ENCODE peak calls at places on chromosomes 3 and 15, in five cellular contexts. One of them, this sample, is unnamed.

GRCh38 chr3:157248590-157249425 is 88.9 kb upstream of the CCNL1 start:
- DNase-seq in lower lobe of right lung: no peak
- DNase-seq in IMR-90: peak; percentile 94
- DNase-seq in left ventricle myocardium inferior: peak; percentile 22
- DNase-seq in testis: peak; percentile 48
- DNase-seq in this sample: peak; percentile 72

GRCh38 chr15:40282870-40283614 is at the start of gene ANKRD63:
- DNase-seq in lower lobe of right lung: no peak
- DNase-seq in IMR-90: no peak
- DNase-seq in left ventricle myocardium inferior: no peak
- DNase-seq in testis: no peak
- DNase-seq in this sample: no peak

GRCh38 chr3:120524171-120524923 is 71.8 kb upstream of the NDUFB4 start:
- DNase-seq in lower lobe of right lung: no peak
- DNase-seq in IMR-90: peak; percentile 55
- DNase-seq in left ventricle myocardium inferior: no peak
- DNase-seq in testis: no peak
- DNase-seq in this sample: no peak

GRCh38 chr3:178036745-178037144 is 499.5 kb upstream of the KCNMB2 start:
- DNase-seq in lower lobe of right lung: no peak
- DNase-seq in IMR-90: peak; percentile 78
- DNase-seq in left ventricle myocardium inferior: no peak
- DNase-seq in testis: no peak
- DNase-seq in this sample: no peak

GRCh38 chr15:60555814-60556213 is 76.9 kb upstream of the ICE2 start:
- DNase-seq in lower lobe of right lung: no peak
- DNase-seq in IMR-90: no peak
- DNase-seq in left ventricle myocardium inferior: no peak
- DNase-seq in testis: no peak
- DNase-seq in this sample: no peak

GRCh38 chr3:56193531-56193930 is 274.7 kb downstream of the ERC2 start:
- DNase-seq in lower lobe of right lung: no peak
- DNase-seq in IMR-90: no peak
- DNase-seq in left ventricle myocardium inferior: no peak
- DNase-seq in testis: no peak
- DNase-seq in this sample: no peak

GRCh38 chr15:70235347-70235746 is 137.6 kb upstream of the TLE3 start:
- DNase-seq in lower lobe of right lung: no peak
- DNase-seq in IMR-90: no peak
- DNase-seq in left ventricle myocardium inferior: no peak
- DNase-seq in testis: no peak
- DNase-seq in this sample: no peak

GRCh38 chr3:65334045-65334665 is 646.4 kb upstream of the ADAMTS9 start:
- DNase-seq in lower lobe of right lung: no peak
- DNase-seq in IMR-90: no peak
- DNase-seq in left ventricle myocardium inferior: no peak
- DNase-seq in testis: peak; percentile 77
- DNase-seq in this sample: no peak

GRCh38 chr3:27426926-27427325 is 57.3 kb downstream of the SLC4A7 start:
- DNase-seq in lower lobe of right lung: no peak
- DNase-seq in IMR-90: no peak
- DNase-seq in left ventricle myocardium inferior: no peak
- DNase-seq in testis: no peak
- DNase-seq in this sample: no peak

GRCh38 chr15:63994073-63994600 is 52.1 kb downstream of the DAPK2 start:
- DNase-seq in lower lobe of right lung: no peak
- DNase-seq in IMR-90: no peak
- DNase-seq in left ventricle myocardium inferior: no peak
- DNase-seq in testis: no peak
- DNase-seq in this sample: no peak

GRCh38 chr15:83283813-83284562 is 476 bp downstream of the BNC1 start:
- DNase-seq in lower lobe of right lung: no peak
- DNase-seq in IMR-90: no peak
- DNase-seq in left ventricle myocardium inferior: no peak
- DNase-seq in testis: no peak
- DNase-seq in this sample: no peak

GRCh38 chr3:168095611-168096209 is at the start of gene GOLIM4:
- DNase-seq in lower lobe of right lung: peak; percentile 97
- DNase-seq in IMR-90: peak; percentile 97
- DNase-seq in left ventricle myocardium inferior: peak; percentile 96
- DNase-seq in testis: peak; percentile 95
- DNase-seq in this sample: peak; percentile 96

GRCh38 chr3:186807231-186807630 is 949 bp upstream of the RFC4 start:
- DNase-seq in lower lobe of right lung: no peak
- DNase-seq in IMR-90: no peak
- DNase-seq in left ventricle myocardium inferior: no peak
- DNase-seq in testis: no peak
- DNase-seq in this sample: no peak

GRCh38 chr15:63494406-63494805 is 10.0 kb upstream of the USP3 start:
- DNase-seq in lower lobe of right lung: no peak
- DNase-seq in IMR-90: no peak
- DNase-seq in left ventricle myocardium inferior: no peak
- DNase-seq in testis: no peak
- DNase-seq in this sample: no peak

GRCh38 chr3:5122741-5123706 is 932 bp downstream of the ARL8B start:
- DNase-seq in lower lobe of right lung: peak; percentile 52
- DNase-seq in IMR-90: peak; percentile 67
- DNase-seq in left ventricle myocardium inferior: peak; percentile 19
- DNase-seq in testis: peak; percentile 57
- DNase-seq in this sample: peak; percentile 18

GRCh38 chr3:45960289-45960688 is 17.0 kb downstream of the CXCR6 start:
- DNase-seq in lower lobe of right lung: no peak
- DNase-seq in IMR-90: no peak
- DNase-seq in left ventricle myocardium inferior: no peak
- DNase-seq in testis: no peak
- DNase-seq in this sample: no peak
- H3K4me1 ChIP-seq in lower lobe of right lung: no peaks in the 10 kb centered on the region
- H3K4me1 ChIP-seq in IMR-90: no peaks in the 10 kb centered on the region
- H3K4me1 ChIP-seq in left ventricle myocardium inferior: peaks cover 25% of the 10 kb centered on the region
- H3K4me1 ChIP-seq in testis: no peaks in the 10 kb centered on the region
- H3K4me1 ChIP-seq in this sample: peaks cover 24% of the 10 kb centered on the region

GRCh38 chr3:142270407-142270806 is 45.0 kb upstream of the GK5 start:
- DNase-seq in lower lobe of right lung: no peak
- DNase-seq in IMR-90: no peak
- DNase-seq in left ventricle myocardium inferior: no peak
- DNase-seq in testis: no peak
- DNase-seq in this sample: no peak
- TF ChIP-seq CTCF in lower lobe of right lung: no peak
- TF ChIP-seq CTCF in IMR-90: no peak
- TF ChIP-seq CTCF in left ventricle myocardium inferior: no peak
- TF ChIP-seq CTCF in testis: no peak
- TF ChIP-seq CTCF in this sample: no peak

GRCh38 chr15:32687556-32687955 is 30.2 kb upstream of the GREM1 start:
- DNase-seq in lower lobe of right lung: no peak
- DNase-seq in IMR-90: peak; percentile 65
- DNase-seq in left ventricle myocardium inferior: no peak
- DNase-seq in testis: no peak
- DNase-seq in this sample: no peak

GRCh38 chr15:32685576-32685975 is 32.2 kb upstream of the GREM1 start:
- DNase-seq in lower lobe of right lung: no peak
- DNase-seq in IMR-90: peak; percentile 54
- DNase-seq in left ventricle myocardium inferior: no peak
- DNase-seq in testis: no peak
- DNase-seq in this sample: no peak

GRCh38 chr15:32683231-32683630 is 34.6 kb upstream of the GREM1 start:
- DNase-seq in lower lobe of right lung: no peak
- DNase-seq in IMR-90: no peak
- DNase-seq in left ventricle myocardium inferior: no peak
- DNase-seq in testis: no peak
- DNase-seq in this sample: no peak

GRCh38 chr15:32682569-32682968 is 35.2 kb upstream of the GREM1 start:
- DNase-seq in lower lobe of right lung: no peak
- DNase-seq in IMR-90: peak; percentile 95
- DNase-seq in left ventricle myocardium inferior: no peak
- DNase-seq in testis: no peak
- DNase-seq in this sample: no peak

GRCh38 chr15:32683906-32684584 is 33.8 kb upstream of the GREM1 start:
- DNase-seq in lower lobe of right lung: no peak
- DNase-seq in IMR-90: peak; percentile 95
- DNase-seq in left ventricle myocardium inferior: no peak
- DNase-seq in testis: no peak
- DNase-seq in this sample: no peak
- H3K27ac ChIP-seq in lower lobe of right lung: no peak overlapping the region
- H3K27ac ChIP-seq in IMR-90: no peak overlapping the region
- H3K27ac ChIP-seq in left ventricle myocardium inferior: no peak overlapping the region
- H3K27ac ChIP-seq in testis: no peak overlapping the region
- H3K27ac ChIP-seq in this sample: no peak overlapping the region

GRCh38 chr3:125143538-125143937 is 69.0 kb downstream of the SLC12A8 start:
- DNase-seq in lower lobe of right lung: no peak
- DNase-seq in IMR-90: no peak
- DNase-seq in left ventricle myocardium inferior: no peak
- DNase-seq in testis: no peak
- DNase-seq in this sample: no peak

GRCh38 chr3:125144653-125145314 is 67.8 kb downstream of the SLC12A8 start:
- DNase-seq in lower lobe of right lung: no peak
- DNase-seq in IMR-90: no peak
- DNase-seq in left ventricle myocardium inferior: no peak
- DNase-seq in testis: no peak
- DNase-seq in this sample: no peak

GRCh38 chr3:125145751-125146475 is 66.6 kb downstream of the SLC12A8 start:
- DNase-seq in lower lobe of right lung: no peak
- DNase-seq in IMR-90: no peak
- DNase-seq in left ventricle myocardium inferior: no peak
- DNase-seq in testis: no peak
- DNase-seq in this sample: no peak

GRCh38 chr3:125142418-125142778 is 70.2 kb downstream of the SLC12A8 start:
- DNase-seq in lower lobe of right lung: no peak
- DNase-seq in IMR-90: no peak
- DNase-seq in left ventricle myocardium inferior: no peak
- DNase-seq in testis: no peak
- DNase-seq in this sample: no peak

DNA sequence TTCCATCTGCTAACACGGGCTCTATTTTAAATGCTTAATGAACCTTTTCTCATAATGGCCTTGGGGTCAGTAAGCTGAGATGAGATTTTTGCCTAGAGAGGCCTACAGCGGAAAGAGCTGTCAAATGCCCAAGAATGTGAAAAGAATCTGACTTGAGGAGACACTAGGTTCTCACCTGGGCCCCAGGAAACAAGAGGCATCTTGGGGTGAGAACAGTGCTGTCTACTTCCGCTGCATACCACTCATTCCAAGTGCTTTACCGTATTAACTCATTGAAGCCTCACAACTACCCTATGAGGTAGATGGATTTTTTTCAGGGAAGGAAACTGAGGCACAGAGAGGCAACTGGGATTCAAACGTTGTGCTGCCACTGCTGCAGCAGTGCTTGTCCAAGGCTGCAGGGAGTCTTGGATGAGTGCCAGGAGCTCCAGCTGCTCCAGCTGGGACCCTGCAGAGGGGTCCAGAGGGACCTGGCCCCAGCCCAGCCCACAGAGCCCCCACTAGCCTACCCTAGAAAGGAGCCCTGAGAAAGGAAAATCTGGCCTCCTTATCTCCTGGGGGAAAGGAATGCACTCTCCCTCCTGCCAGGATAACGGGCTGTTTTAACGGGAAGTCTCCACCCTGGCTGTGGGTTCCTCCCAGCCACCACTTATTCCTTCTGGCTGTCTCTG is 68.4 kb downstream of the SLC12A8 start:
- DNase-seq in lower lobe of right lung: no peak
- DNase-seq in IMR-90: no peak
- DNase-seq in left ventricle myocardium inferior: no peak
- DNase-seq in testis: no peak
- DNase-seq in this sample: peak; percentile 52
- H3K4me1 ChIP-seq in lower lobe of right lung: peaks cover 70% of the 10 kb centered on the region
- H3K4me1 ChIP-seq in IMR-90: peaks cover 28% of the 10 kb centered on the region
- H3K4me1 ChIP-seq in left ventricle myocardium inferior: peaks cover 94% of the 10 kb centered on the region
- H3K4me1 ChIP-seq in testis: peaks cover 38% of the 10 kb centered on the region
- H3K4me1 ChIP-seq in this sample: peaks cover 82% of the 10 kb centered on the region

GRCh38 chr3:26369133-26369532 is 253.4 kb upstream of the LRRC3B start:
- DNase-seq in lower lobe of right lung: no peak
- DNase-seq in IMR-90: no peak
- DNase-seq in left ventricle myocardium inferior: no peak
- DNase-seq in testis: no peak
- DNase-seq in this sample: no peak
- TF ChIP-seq CTCF in lower lobe of right lung: no peak
- TF ChIP-seq CTCF in IMR-90: no peak
- TF ChIP-seq CTCF in left ventricle myocardium inferior: no peak
- TF ChIP-seq CTCF in testis: no peak
- TF ChIP-seq CTCF in this sample: no peak

GRCh38 chr15:34804776-34805175 is 9.4 kb upstream of the ACTC1 start:
- DNase-seq in lower lobe of right lung: no peak
- DNase-seq in IMR-90: no peak
- DNase-seq in left ventricle myocardium inferior: no peak
- DNase-seq in testis: no peak
- DNase-seq in this sample: no peak

GRCh38 chr15:34808016-34808415 is 12.7 kb upstream of the ACTC1 start:
- DNase-seq in lower lobe of right lung: no peak
- DNase-seq in IMR-90: peak; percentile 78
- DNase-seq in left ventricle myocardium inferior: no peak
- DNase-seq in testis: no peak
- DNase-seq in this sample: no peak

GRCh38 chr15:34802371-34802770 is 7.0 kb upstream of the ACTC1 start:
- DNase-seq in lower lobe of right lung: no peak
- DNase-seq in IMR-90: no peak
- DNase-seq in left ventricle myocardium inferior: no peak
- DNase-seq in testis: no peak
- DNase-seq in this sample: no peak

GRCh38 chr15:34802803-34803395 is 7.5 kb upstream of the ACTC1 start:
- DNase-seq in lower lobe of right lung: no peak
- DNase-seq in IMR-90: no peak
- DNase-seq in left ventricle myocardium inferior: no peak
- DNase-seq in testis: no peak
- DNase-seq in this sample: no peak

DNA sequence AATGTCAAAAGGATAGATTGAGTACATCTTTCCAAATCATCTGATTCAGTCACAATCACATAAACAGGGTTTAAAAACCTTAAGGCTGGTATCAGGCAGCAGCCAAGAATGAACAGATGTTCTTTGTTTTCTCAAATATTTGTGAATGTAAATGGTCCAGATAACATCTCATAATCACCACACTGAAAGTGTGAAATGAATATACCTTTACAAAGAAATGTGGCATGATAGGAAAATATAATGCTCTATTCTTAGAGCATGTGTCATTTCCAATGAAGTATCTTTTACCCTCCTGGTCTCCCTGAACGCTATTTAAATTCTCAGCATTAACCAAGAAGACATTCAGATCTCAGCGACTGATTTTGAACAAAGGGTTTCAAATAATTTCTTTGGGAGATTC is 8.8 kb upstream of the ACTC1 start:
- DNase-seq in lower lobe of right lung: no peak
- DNase-seq in IMR-90: no peak
- DNase-seq in left ventricle myocardium inferior: no peak
- DNase-seq in testis: no peak
- DNase-seq in this sample: no peak
- H3K27ac ChIP-seq in lower lobe of right lung: no peak overlapping the region
- H3K27ac ChIP-seq in IMR-90: no peak overlapping the region
- H3K27ac ChIP-seq in left ventricle myocardium inferior: no peak overlapping the region
- H3K27ac ChIP-seq in testis: no peak overlapping the region
- H3K27ac ChIP-seq in this sample: no peak overlapping the region